ENCODE peak calls at places on chromosomes 2 and 18, in four cellular contexts. T is K562, B is GM12878, N is A549. W is an unnamed sample.
A peak's percentile ranks its signal among the peaks of the same experiment; 100 is the strongest.

GRCh38 chr18:62044490-62045000 is 142.3 kb downstream of the PIGN start:
- DNase-seq in T (no peak), B (no peak), N (no peak), W (no peak)

GRCh38 chr2:128362889-128363228 is 44.2 kb upstream of the HS6ST1 start:
- DNase-seq in T (no peak), B (no peak), N (no peak), W (peak; percentile 79)

GRCh38 chr18:13137939-13138821 is 80.4 kb upstream of the LDLRAD4 start:
- DNase-seq in T (no peak), B (peak; percentile 77), N (peak; percentile 48), W (peak; percentile 8)

GRCh38 chr2:241009601-241010530 is 11.4 kb downstream of the SNED1 start:
- DNase-seq in T (no peak), B (no peak), N (no peak), W (peak; percentile 50)

GRCh38 chr2:5391361-5391760 is 300.8 kb upstream of the SOX11 start:
- DNase-seq in T (no peak), B (no peak), N (no peak), W (no peak)

GRCh38 chr18:30583768-30584167 is 458.8 kb downstream of the DSC3 start:
- DNase-seq in T (no peak), B (no peak), N (no peak), W (no peak)

GRCh38 chr2:136305517-136306192 is 187.7 kb upstream of the CXCR4 start:
- DNase-seq in T (no peak), B (no peak), N (no peak), W (no peak)

GRCh38 chr2:191206613-191207471 is 38.4 kb upstream of the MYO1B start:
- DNase-seq in T (no peak), B (no peak), N (no peak), W (peak; percentile 17)

GRCh38 chr2:172404824-172405223 is 22.6 kb upstream of the ITGA6 start:
- DNase-seq in T (no peak), B (no peak), N (no peak), W (peak; percentile 91)

GRCh38 chr2:72819501-72819900 is 6.3 kb downstream of the EXOC6B start:
- DNase-seq in T (no peak), B (no peak), N (no peak), W (no peak)

GRCh38 chr2:45647986-45648520 is 3.4 kb upstream of the PRKCE start:
- DNase-seq in T (no peak), B (no peak), N (no peak), W (no peak)

GRCh38 chr2:45649457-45649854 is 2.0 kb upstream of the PRKCE start:
- DNase-seq in T (no peak), B (no peak), N (no peak), W (peak; percentile 13)

GRCh38 chr2:45650851-45651414 is 542 bp upstream of the PRKCE start:
- DNase-seq in T (peak; percentile 83), B (peak; percentile 76), N (peak; percentile 72), W (peak; percentile 98)

GRCh38 chr2:45651415-45652089 is at the start of gene PRKCE:
- DNase-seq in T (no peak), B (no peak), N (peak; percentile 67), W (no peak)

GRCh38 chr2:45649855-45650806 is 1.3 kb upstream of the PRKCE start:
- DNase-seq in T (peak; percentile 59), B (no peak), N (peak; percentile 74), W (peak; percentile 33)
- TF ChIP-seq ELK1 in T (no peak), B (no peak), N (no peak), W (no peak)

DNA sequence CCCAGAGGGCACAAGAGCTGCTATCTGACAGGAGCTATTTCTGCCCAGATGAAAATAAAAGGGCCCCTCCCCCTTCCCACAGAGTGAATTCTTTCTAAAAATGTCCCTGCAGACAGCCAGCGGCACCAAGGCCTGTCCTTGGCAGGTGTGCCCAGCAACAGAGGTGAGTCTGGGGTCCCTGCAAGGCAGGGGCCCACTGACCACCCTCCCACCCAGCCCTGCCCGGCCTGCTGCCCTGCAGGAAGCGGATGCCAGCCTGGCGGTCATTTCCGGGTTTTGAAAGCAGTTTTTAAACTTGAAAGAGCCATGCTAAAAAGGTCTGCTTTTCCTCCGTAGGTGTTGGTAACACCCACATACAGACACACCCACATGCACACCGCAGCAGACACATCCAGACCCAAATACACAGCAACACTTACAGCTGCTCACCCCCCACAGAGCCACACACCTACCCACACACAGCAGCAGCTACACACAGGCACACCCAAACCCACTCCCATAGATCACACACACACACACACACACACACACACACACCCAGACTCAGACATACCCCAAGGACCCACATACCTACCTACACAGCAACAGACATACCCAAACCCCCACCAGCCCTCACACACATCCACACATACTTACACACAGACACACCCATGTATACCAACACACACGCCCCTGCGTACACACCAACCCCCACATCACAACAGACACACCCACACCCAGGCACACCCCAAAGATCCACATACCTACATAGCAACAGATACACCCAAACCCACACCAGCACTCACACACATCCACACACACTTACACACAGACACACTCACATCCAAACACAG is 7.6 kb downstream of the ZFP36L2 start:
- DNase-seq in T (peak; percentile 53), B (no peak), N (no peak), W (peak; percentile 10)
- TF ChIP-seq ELK1 in T (no peak), B (no peak), N (no peak), W (no peak)

GRCh38 chr2:231390667-231391066 is 4.8 kb upstream of the B3GNT7 start:
- DNase-seq in T (no peak), B (no peak), N (no peak), W (no peak)
- TF ChIP-seq ELK1 in T (no peak), B (no peak), N (no peak), W (no peak)

GRCh38 chr2:223488814-223489213 is 113.3 kb downstream of the SCG2 start:
- DNase-seq in T (peak; percentile 20), B (no peak), N (no peak), W (peak; percentile 70)
- TF ChIP-seq ELK1 in T (no peak), B (no peak), N (no peak), W (no peak)